ENCODE peak calls at places on chromosomes 6 and 20, in nine cellular contexts. One of them, this sample, is unnamed.

GRCh38 chr6:159753081-159753872 is 8.6 kb upstream of the ACAT2 start:
- DNase-seq in left cardiac atrium: no peak
- DNase-seq in Daoy: no peak
- DNase-seq in activated gamma-delta T cell treated with Interleukin-2 at 50 U/mL for 16 hours: no peak
- DNase-seq in DMS153: no peak
- DNase-seq in fibroblast of the conjunctiva: no peak
- DNase-seq in B cell: no peak
- DNase-seq in CD8-positive, alpha-beta T cell: no peak
- DNase-seq in suprapubic skin: no peak
- DNase-seq in this sample: no peak

GRCh38 chr6:132673376-132674094 is 14.6 kb upstream of the TAAR1 start:
- DNase-seq in activated gamma-delta T cell treated with Interleukin-2 at 50 U/mL for 16 hours: no peak
- DNase-seq in DMS153: peak; percentile 39
- DNase-seq in CD8-positive, alpha-beta T cell: no peak
- DNase-seq in B cell: no peak
- DNase-seq in Daoy: peak; percentile 48
- DNase-seq in suprapubic skin: no peak
- DNase-seq in left cardiac atrium: no peak
- DNase-seq in fibroblast of the conjunctiva: no peak
- DNase-seq in this sample: no peak

GRCh38 chr6:82015043-82015442 is 232.5 kb downstream of the IBTK start:
- DNase-seq in CD8-positive, alpha-beta T cell: no peak
- DNase-seq in DMS153: peak; percentile 10
- DNase-seq in fibroblast of the conjunctiva: no peak
- DNase-seq in Daoy: peak; percentile 47
- DNase-seq in left cardiac atrium: no peak
- DNase-seq in activated gamma-delta T cell treated with Interleukin-2 at 50 U/mL for 16 hours: no peak
- DNase-seq in B cell: no peak
- DNase-seq in suprapubic skin: no peak
- DNase-seq in this sample: no peak

GRCh38 chr20:10492065-10492464 is 57.0 kb downstream of the SLX4IP start:
- DNase-seq in CD8-positive, alpha-beta T cell: no peak
- DNase-seq in activated gamma-delta T cell treated with Interleukin-2 at 50 U/mL for 16 hours: no peak
- DNase-seq in left cardiac atrium: no peak
- DNase-seq in suprapubic skin: no peak
- DNase-seq in DMS153: no peak
- DNase-seq in fibroblast of the conjunctiva: no peak
- DNase-seq in B cell: no peak
- DNase-seq in Daoy: no peak
- DNase-seq in this sample: no peak

GRCh38 chr6:53326372-53327016 is 22.3 kb downstream of the ELOVL5 start:
- DNase-seq in Daoy: peak; percentile 98
- DNase-seq in CD8-positive, alpha-beta T cell: no peak
- DNase-seq in suprapubic skin: no peak
- DNase-seq in left cardiac atrium: peak; percentile 65
- DNase-seq in activated gamma-delta T cell treated with Interleukin-2 at 50 U/mL for 16 hours: no peak
- DNase-seq in B cell: no peak
- DNase-seq in fibroblast of the conjunctiva: peak; percentile 93
- DNase-seq in DMS153: no peak
- DNase-seq in this sample: peak; percentile 96

GRCh38 chr6:106309024-106309423 is 16.5 kb downstream of the ATG5 start:
- DNase-seq in activated gamma-delta T cell treated with Interleukin-2 at 50 U/mL for 16 hours: no peak
- DNase-seq in Daoy: no peak
- DNase-seq in B cell: no peak
- DNase-seq in CD8-positive, alpha-beta T cell: no peak
- DNase-seq in left cardiac atrium: no peak
- DNase-seq in DMS153: no peak
- DNase-seq in suprapubic skin: no peak
- DNase-seq in fibroblast of the conjunctiva: no peak
- DNase-seq in this sample: no peak

GRCh38 chr20:10982692-10983091 is 308.9 kb upstream of the JAG1 start:
- DNase-seq in B cell: no peak
- DNase-seq in Daoy: peak; percentile 93
- DNase-seq in left cardiac atrium: peak; percentile 66
- DNase-seq in DMS153: no peak
- DNase-seq in fibroblast of the conjunctiva: no peak
- DNase-seq in activated gamma-delta T cell treated with Interleukin-2 at 50 U/mL for 16 hours: no peak
- DNase-seq in suprapubic skin: no peak
- DNase-seq in CD8-positive, alpha-beta T cell: no peak
- DNase-seq in this sample: peak; percentile 81

GRCh38 chr6:41741625-41742490 is 5.3 kb downstream of the PGC start:
- DNase-seq in CD8-positive, alpha-beta T cell: no peak
- DNase-seq in left cardiac atrium: no peak
- DNase-seq in suprapubic skin: no peak
- DNase-seq in fibroblast of the conjunctiva: no peak
- DNase-seq in DMS153: no peak
- DNase-seq in B cell: no peak
- DNase-seq in activated gamma-delta T cell treated with Interleukin-2 at 50 U/mL for 16 hours: no peak
- DNase-seq in Daoy: no peak
- DNase-seq in this sample: no peak

GRCh38 chr6:169051371-169051770 is 202.3 kb downstream of the THBS2 start:
- DNase-seq in DMS153: peak; percentile 30
- DNase-seq in activated gamma-delta T cell treated with Interleukin-2 at 50 U/mL for 16 hours: no peak
- DNase-seq in fibroblast of the conjunctiva: no peak
- DNase-seq in CD8-positive, alpha-beta T cell: no peak
- DNase-seq in left cardiac atrium: no peak
- DNase-seq in suprapubic skin: no peak
- DNase-seq in Daoy: no peak
- DNase-seq in B cell: no peak
- DNase-seq in this sample: no peak

GRCh38 chr6:42281570-42281969 is 63.9 kb upstream of the MRPS10 start:
- DNase-seq in Daoy: no peak
- DNase-seq in suprapubic skin: no peak
- DNase-seq in CD8-positive, alpha-beta T cell: peak; percentile 82
- DNase-seq in activated gamma-delta T cell treated with Interleukin-2 at 50 U/mL for 16 hours: peak; percentile 82
- DNase-seq in DMS153: no peak
- DNase-seq in fibroblast of the conjunctiva: no peak
- DNase-seq in left cardiac atrium: no peak
- DNase-seq in B cell: no peak
- DNase-seq in this sample: no peak

GRCh38 chr20:2696646-2697045 is 4.1 kb downstream of the EBF4 start:
- DNase-seq in left cardiac atrium: no peak
- DNase-seq in fibroblast of the conjunctiva: no peak
- DNase-seq in activated gamma-delta T cell treated with Interleukin-2 at 50 U/mL for 16 hours: no peak
- DNase-seq in Daoy: no peak
- DNase-seq in B cell: no peak
- DNase-seq in CD8-positive, alpha-beta T cell: no peak
- DNase-seq in DMS153: no peak
- DNase-seq in suprapubic skin: peak; percentile 76
- DNase-seq in this sample: no peak

GRCh38 chr20:39048000-39048696 is 86.0 kb downstream of the DHX35 start:
- DNase-seq in suprapubic skin: no peak
- DNase-seq in left cardiac atrium: peak; percentile 86
- DNase-seq in fibroblast of the conjunctiva: peak; percentile 65
- DNase-seq in activated gamma-delta T cell treated with Interleukin-2 at 50 U/mL for 16 hours: peak; percentile 64
- DNase-seq in Daoy: peak; percentile 75
- DNase-seq in B cell: peak; percentile 73
- DNase-seq in DMS153: peak; percentile 36
- DNase-seq in CD8-positive, alpha-beta T cell: peak; percentile 71
- DNase-seq in this sample: peak; percentile 53

GRCh38 chr6:23154159-23154558 is 584.8 kb downstream of the HDGFL1 start:
- DNase-seq in suprapubic skin: no peak
- DNase-seq in B cell: no peak
- DNase-seq in CD8-positive, alpha-beta T cell: no peak
- DNase-seq in left cardiac atrium: no peak
- DNase-seq in Daoy: no peak
- DNase-seq in fibroblast of the conjunctiva: no peak
- DNase-seq in DMS153: no peak
- DNase-seq in activated gamma-delta T cell treated with Interleukin-2 at 50 U/mL for 16 hours: no peak
- DNase-seq in this sample: no peak

GRCh38 chr6:130872250-130873095 is 45.3 kb downstream of the SMLR1 start:
- DNase-seq in fibroblast of the conjunctiva: peak; percentile 21
- DNase-seq in left cardiac atrium: peak; percentile 74
- DNase-seq in activated gamma-delta T cell treated with Interleukin-2 at 50 U/mL for 16 hours: peak; percentile 74
- DNase-seq in B cell: peak; percentile 80
- DNase-seq in suprapubic skin: peak; percentile 84
- DNase-seq in Daoy: peak; percentile 62
- DNase-seq in CD8-positive, alpha-beta T cell: peak; percentile 76
- DNase-seq in DMS153: no peak
- DNase-seq in this sample: peak; percentile 24

GRCh38 chr20:49747707-49748524 is 34.2 kb upstream of the B4GALT5 start:
- DNase-seq in suprapubic skin: peak; percentile 92
- DNase-seq in CD8-positive, alpha-beta T cell: no peak
- DNase-seq in B cell: no peak
- DNase-seq in left cardiac atrium: peak; percentile 97
- DNase-seq in fibroblast of the conjunctiva: peak; percentile 51
- DNase-seq in activated gamma-delta T cell treated with Interleukin-2 at 50 U/mL for 16 hours: no peak
- DNase-seq in Daoy: peak; percentile 10
- DNase-seq in DMS153: peak; percentile 28
- DNase-seq in this sample: no peak

GRCh38 chr6:11043552-11043960 is 549 bp downstream of the ELOVL2 start:
- DNase-seq in DMS153: no peak
- DNase-seq in fibroblast of the conjunctiva: no peak
- DNase-seq in activated gamma-delta T cell treated with Interleukin-2 at 50 U/mL for 16 hours: no peak
- DNase-seq in Daoy: peak; percentile 50
- DNase-seq in CD8-positive, alpha-beta T cell: no peak
- DNase-seq in B cell: no peak
- DNase-seq in left cardiac atrium: no peak
- DNase-seq in suprapubic skin: no peak
- DNase-seq in this sample: no peak

GRCh38 chr6:99887066-99887465 is 107.0 kb downstream of the MCHR2 start:
- DNase-seq in activated gamma-delta T cell treated with Interleukin-2 at 50 U/mL for 16 hours: no peak
- DNase-seq in DMS153: no peak
- DNase-seq in fibroblast of the conjunctiva: no peak
- DNase-seq in CD8-positive, alpha-beta T cell: no peak
- DNase-seq in suprapubic skin: no peak
- DNase-seq in left cardiac atrium: no peak
- DNase-seq in B cell: no peak
- DNase-seq in Daoy: no peak
- DNase-seq in this sample: no peak

GRCh38 chr6:24539416-24539815 is 44.6 kb downstream of the ALDH5A1 start:
- DNase-seq in DMS153: no peak
- DNase-seq in activated gamma-delta T cell treated with Interleukin-2 at 50 U/mL for 16 hours: no peak
- DNase-seq in B cell: no peak
- DNase-seq in fibroblast of the conjunctiva: no peak
- DNase-seq in left cardiac atrium: no peak
- DNase-seq in CD8-positive, alpha-beta T cell: no peak
- DNase-seq in suprapubic skin: no peak
- DNase-seq in Daoy: no peak
- DNase-seq in this sample: no peak

GRCh38 chr20:39010496-39010895 is 48.4 kb downstream of the DHX35 start:
- DNase-seq in fibroblast of the conjunctiva: no peak
- DNase-seq in CD8-positive, alpha-beta T cell: no peak
- DNase-seq in Daoy: no peak
- DNase-seq in DMS153: no peak
- DNase-seq in left cardiac atrium: no peak
- DNase-seq in suprapubic skin: no peak
- DNase-seq in B cell: no peak
- DNase-seq in activated gamma-delta T cell treated with Interleukin-2 at 50 U/mL for 16 hours: no peak
- DNase-seq in this sample: no peak

GRCh38 chr6:111357680-111358079 is 125.3 kb downstream of the REV3L start:
- DNase-seq in DMS153: no peak
- DNase-seq in activated gamma-delta T cell treated with Interleukin-2 at 50 U/mL for 16 hours: no peak
- DNase-seq in Daoy: no peak
- DNase-seq in fibroblast of the conjunctiva: no peak
- DNase-seq in B cell: no peak
- DNase-seq in CD8-positive, alpha-beta T cell: no peak
- DNase-seq in left cardiac atrium: no peak
- DNase-seq in suprapubic skin: no peak
- DNase-seq in this sample: no peak

GRCh38 chr6:107116328-107116892 is 1.1 kb upstream of the BEND3 start:
- DNase-seq in B cell: no peak
- DNase-seq in CD8-positive, alpha-beta T cell: peak; percentile 11
- DNase-seq in Daoy: peak; percentile 59
- DNase-seq in left cardiac atrium: peak; percentile 26
- DNase-seq in fibroblast of the conjunctiva: no peak
- DNase-seq in DMS153: peak; percentile 62
- DNase-seq in suprapubic skin: peak; percentile 78
- DNase-seq in activated gamma-delta T cell treated with Interleukin-2 at 50 U/mL for 16 hours: peak; percentile 7
- DNase-seq in this sample: no peak

GRCh38 chr6:118787746-118788419 is 106.1 kb upstream of the ASF1A start:
- DNase-seq in DMS153: no peak
- DNase-seq in activated gamma-delta T cell treated with Interleukin-2 at 50 U/mL for 16 hours: no peak
- DNase-seq in Daoy: no peak
- DNase-seq in CD8-positive, alpha-beta T cell: no peak
- DNase-seq in left cardiac atrium: no peak
- DNase-seq in suprapubic skin: no peak
- DNase-seq in fibroblast of the conjunctiva: no peak
- DNase-seq in B cell: no peak
- DNase-seq in this sample: no peak

GRCh38 chr6:156345700-156346099 is 431.5 kb upstream of the ARID1B start:
- DNase-seq in fibroblast of the conjunctiva: no peak
- DNase-seq in suprapubic skin: no peak
- DNase-seq in CD8-positive, alpha-beta T cell: no peak
- DNase-seq in left cardiac atrium: no peak
- DNase-seq in B cell: no peak
- DNase-seq in Daoy: no peak
- DNase-seq in activated gamma-delta T cell treated with Interleukin-2 at 50 U/mL for 16 hours: no peak
- DNase-seq in DMS153: no peak
- DNase-seq in this sample: no peak

GRCh38 chr6:30761791-30762429 is 17.6 kb upstream of the IER3 start:
- DNase-seq in CD8-positive, alpha-beta T cell: no peak
- DNase-seq in DMS153: no peak
- DNase-seq in suprapubic skin: no peak
- DNase-seq in activated gamma-delta T cell treated with Interleukin-2 at 50 U/mL for 16 hours: no peak
- DNase-seq in fibroblast of the conjunctiva: no peak
- DNase-seq in B cell: no peak
- DNase-seq in Daoy: no peak
- DNase-seq in left cardiac atrium: no peak
- DNase-seq in this sample: no peak

GRCh38 chr20:7031222-7031621 is 263.7 kb downstream of the BMP2 start:
- DNase-seq in Daoy: no peak
- DNase-seq in fibroblast of the conjunctiva: no peak
- DNase-seq in activated gamma-delta T cell treated with Interleukin-2 at 50 U/mL for 16 hours: no peak
- DNase-seq in DMS153: no peak
- DNase-seq in B cell: no peak
- DNase-seq in left cardiac atrium: no peak
- DNase-seq in CD8-positive, alpha-beta T cell: no peak
- DNase-seq in suprapubic skin: no peak
- DNase-seq in this sample: no peak

GRCh38 chr6:116438590-116439448 is 22.4 kb upstream of the CALHM6 start:
- DNase-seq in left cardiac atrium: no peak
- DNase-seq in B cell: no peak
- DNase-seq in activated gamma-delta T cell treated with Interleukin-2 at 50 U/mL for 16 hours: no peak
- DNase-seq in Daoy: no peak
- DNase-seq in DMS153: no peak
- DNase-seq in suprapubic skin: no peak
- DNase-seq in CD8-positive, alpha-beta T cell: no peak
- DNase-seq in fibroblast of the conjunctiva: no peak
- DNase-seq in this sample: no peak

GRCh38 chr6:162099685-162100084 is 627.9 kb downstream of the PRKN start:
- DNase-seq in left cardiac atrium: peak; percentile 59
- DNase-seq in activated gamma-delta T cell treated with Interleukin-2 at 50 U/mL for 16 hours: no peak
- DNase-seq in DMS153: no peak
- DNase-seq in CD8-positive, alpha-beta T cell: no peak
- DNase-seq in fibroblast of the conjunctiva: peak; percentile 95
- DNase-seq in B cell: no peak
- DNase-seq in Daoy: peak; percentile 37
- DNase-seq in suprapubic skin: no peak
- DNase-seq in this sample: peak; percentile 60

GRCh38 chr20:47289989-47290388 is 66.5 kb downstream of the ZMYND8 start:
- DNase-seq in fibroblast of the conjunctiva: no peak
- DNase-seq in B cell: no peak
- DNase-seq in activated gamma-delta T cell treated with Interleukin-2 at 50 U/mL for 16 hours: no peak
- DNase-seq in Daoy: no peak
- DNase-seq in left cardiac atrium: no peak
- DNase-seq in DMS153: no peak
- DNase-seq in suprapubic skin: no peak
- DNase-seq in CD8-positive, alpha-beta T cell: no peak
- DNase-seq in this sample: no peak

GRCh38 chr6:130129781-130130246 is 92.9 kb downstream of the SAMD3 start:
- DNase-seq in Daoy: no peak
- DNase-seq in DMS153: no peak
- DNase-seq in left cardiac atrium: no peak
- DNase-seq in fibroblast of the conjunctiva: no peak
- DNase-seq in suprapubic skin: no peak
- DNase-seq in CD8-positive, alpha-beta T cell: no peak
- DNase-seq in activated gamma-delta T cell treated with Interleukin-2 at 50 U/mL for 16 hours: no peak
- DNase-seq in B cell: no peak
- DNase-seq in this sample: no peak

GRCh38 chr6:44955145-44955544 is 373.0 kb upstream of the RUNX2 start:
- DNase-seq in activated gamma-delta T cell treated with Interleukin-2 at 50 U/mL for 16 hours: no peak
- DNase-seq in left cardiac atrium: no peak
- DNase-seq in DMS153: no peak
- DNase-seq in fibroblast of the conjunctiva: no peak
- DNase-seq in suprapubic skin: no peak
- DNase-seq in Daoy: no peak
- DNase-seq in CD8-positive, alpha-beta T cell: no peak
- DNase-seq in B cell: no peak
- DNase-seq in this sample: no peak

GRCh38 chr6:90080876-90081464 is 186.7 kb downstream of the GJA10 start:
- DNase-seq in activated gamma-delta T cell treated with Interleukin-2 at 50 U/mL for 16 hours: peak; percentile 47
- DNase-seq in B cell: peak; percentile 56
- DNase-seq in Daoy: no peak
- DNase-seq in suprapubic skin: no peak
- DNase-seq in fibroblast of the conjunctiva: no peak
- DNase-seq in left cardiac atrium: no peak
- DNase-seq in DMS153: no peak
- DNase-seq in CD8-positive, alpha-beta T cell: peak; percentile 68
- DNase-seq in this sample: no peak

This sample was measured in GM04504.